ENCODE peak calls at places on chromosomes 6 and 20, in four cellular contexts. U is colonic mucosa, B is heart left ventricle, J is uterus. A is an unnamed sample. For H3K4me1, the result is how much of the 10 kb centered on the place peaks cover.

GRCh38 chr20:18722381-18722780 is 91.2 kb upstream of the SCP2D1 start:
- DNase-seq in B (no peak), J (no peak), U (no peak), A (no peak)

GRCh38 chr6:163634514-163635171 is 220.1 kb downstream of the QKI start:
- DNase-seq in J (no peak), B (no peak), U (no peak), A (no peak)

GRCh38 chr6:154623391-154623790 is 109.8 kb upstream of the SCAF8 start:
- DNase-seq in J (no peak), U (no peak), B (no peak), A (no peak)

GRCh38 chr6:25023781-25024180 is 88.0 kb upstream of the RIPOR2 start:
- DNase-seq in U (no peak), J (no peak), B (no peak), A (no peak)

GRCh38 chr6:48078092-48078491 is 32.9 kb downstream of the PTCHD4 start:
- DNase-seq in J (no peak), B (no peak), U (no peak), A (no peak)

GRCh38 chr20:62761759-62762131 is 34.5 kb upstream of the MRGBP start:
- DNase-seq in B (no peak), U (no peak), J (no peak), A (no peak)

GRCh38 chr6:87815449-87815848 is 113.4 kb upstream of the AKIRIN2 start:
- DNase-seq in B (no peak), J (no peak), U (no peak), A (no peak)

GRCh38 chr20:61949363-61949713 is 116.3 kb downstream of the TAF4 start:
- DNase-seq in B (peak), J (no peak), U (no peak), A (no peak)

GRCh38 chr6:118652051-118652699 is 784 bp upstream of the CEP85L start:
- DNase-seq in U (no peak), J (no peak), B (no peak), A (no peak)

GRCh38 chr6:149560736-149561135 is 5.4 kb upstream of the GINM1 start:
- DNase-seq in B (no peak), J (no peak), U (no peak), A (no peak)

GRCh38 chr20:62104791-62105345 is 17.4 kb upstream of the LSM14B start:
- DNase-seq in J (peak), B (no peak), U (peak), A (no peak)

GRCh38 chr6:28105286-28105685 is 19.1 kb upstream of the ZSCAN16 start:
- DNase-seq in B (no peak), U (no peak), J (no peak), A (no peak)

GRCh38 chr20:6993016-6993415 is 225.5 kb downstream of the BMP2 start:
- DNase-seq in U (no peak), B (no peak), J (no peak), A (no peak)

GRCh38 chr20:58930496-58930895 is 50.6 kb upstream of the NELFCD start:
- DNase-seq in J (no peak), U (no peak), B (no peak), A (no peak)

GRCh38 chr20:24669701-24670100 is 200.3 kb downstream of the SYNDIG1 start:
- DNase-seq in J (no peak), U (no peak), B (no peak), A (no peak)

GRCh38 chr6:34234667-34235604 is 1.7 kb upstream of the HMGA1 start:
- DNase-seq in B (peak), U (peak), J (no peak), A (no peak)

GRCh38 chr20:37244572-37244957 is 17.0 kb downstream of the GHRH start:
- DNase-seq in B (no peak), U (no peak), J (no peak), A (no peak)

GRCh38 chr6:20706293-20707165 is 172.3 kb downstream of the CDKAL1 start:
- DNase-seq in B (no peak), U (no peak), J (no peak), A (no peak)

GRCh38 chr6:27865952-27866369 is 46.2 kb downstream of the OR2B2 start:
- DNase-seq in B (no peak), U (peak), J (no peak), A (no peak)

GRCh38 chr6:146876271-146877151 is 277.7 kb downstream of the ADGB start:
- DNase-seq in B (no peak), U (no peak), J (no peak), A (no peak)

GRCh38 chr20:57561356-57562279 is 708 bp downstream of the PCK1 start:
- DNase-seq in J (no peak), U (no peak), B (no peak), A (no peak)

GRCh38 chr20:25089096-25089495 is 7.2 kb upstream of the VSX1 start:
- DNase-seq in U (no peak), B (no peak), J (no peak), A (no peak)

GRCh38 chr6:168884646-168885086 is 369.0 kb downstream of the THBS2 start:
- DNase-seq in B (peak), J (peak), U (peak), A (no peak)

GRCh38 chr6:91366781-91367180 is 779.9 kb upstream of the MAP3K7 start:
- DNase-seq in J (no peak), U (no peak), B (no peak), A (no peak)

GRCh38 chr20:22099348-22099747 is 393.9 kb downstream of the PAX1 start:
- DNase-seq in U (no peak), J (no peak), B (no peak), A (no peak)

GRCh38 chr6:34473967-34474366 is 8.1 kb downstream of the PACSIN1 start:
- DNase-seq in J (no peak), U (no peak), B (no peak), A (no peak)

GRCh38 chr6:32177182-32177787 is 920 bp upstream of the RNF5 start:
- DNase-seq in U (peak), B (no peak), J (no peak), A (no peak)

GRCh38 chr6:131368077-131368911 is 204.7 kb upstream of the ARG1 start:
- DNase-seq in U (peak), J (peak), B (peak), A (no peak)

GRCh38 chr6:133774356-133774755 is 114.6 kb upstream of the TCF21 start:
- DNase-seq in J (no peak), U (no peak), B (no peak), A (no peak)

GRCh38 chr6:11890849-11891248 is 112.2 kb upstream of the ADTRP start:
- DNase-seq in B (no peak), U (no peak), J (no peak), A (no peak)

GRCh38 chr6:105318660-105319059 is 84.2 kb downstream of the PREP start:
- DNase-seq in U (no peak), J (no peak), B (no peak), A (no peak)

GRCh38 chr6:132341646-132342045 is 59.6 kb downstream of the MOXD1 start:
- DNase-seq in J (no peak), B (no peak), U (no peak), A (no peak)

GRCh38 chr6:124197148-124197547 is 393.5 kb downstream of the NKAIN2 start:
- DNase-seq in U (no peak), J (no peak), B (no peak), A (no peak)

GRCh38 chr20:14288341-14289330 is 48.8 kb downstream of the FLRT3 start:
- DNase-seq in J (no peak), B (no peak), U (no peak), A (no peak)

GRCh38 chr20:32823078-32823477 is 3.3 kb downstream of the MAPRE1 start:
- DNase-seq in B (no peak), U (no peak), J (no peak), A (no peak)

GRCh38 chr6:31287621-31288020 is 15.7 kb upstream of the HLA-C start:
- DNase-seq in B (no peak), J (no peak), U (no peak), A (no peak)

GRCh38 chr6:166109608-166110007 is 58.0 kb downstream of the TBXT start:
- DNase-seq in U (no peak), J (no peak), B (no peak), A (no peak)

GRCh38 chr6:86529635-86530034 is 407.7 kb upstream of the HTR1E start:
- DNase-seq in J (no peak), B (no peak), U (no peak), A (no peak)

DNA sequence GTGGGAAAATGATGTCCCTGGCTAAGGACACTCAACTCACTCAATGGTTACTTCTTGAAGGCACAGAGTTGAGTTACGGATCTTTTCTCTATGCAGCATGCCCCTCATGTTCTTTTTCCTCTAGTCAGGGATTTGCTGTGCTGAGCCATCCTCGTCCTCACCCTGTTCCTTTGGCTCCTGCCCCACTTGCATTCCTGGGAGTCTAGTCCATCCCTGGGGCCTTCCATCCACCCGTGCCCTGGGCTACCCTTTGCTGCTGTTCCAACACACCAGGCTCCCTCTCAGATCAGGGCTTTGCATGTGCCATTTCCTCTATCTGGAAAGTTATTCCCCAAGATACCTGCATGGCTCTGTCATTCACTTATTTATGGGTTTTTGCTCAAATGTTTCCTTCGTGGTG is 13.3 kb upstream of the KCNG1 start:
- DNase-seq in J (no peak), B (no peak), U (no peak), A (no peak)
- H3K4me1 ChIP-seq in J (under half), B (under half), U (under half), A (under half)

GRCh38 chr6:111550953-111551352 is 54.7 kb downstream of the TRAF3IP2 start:
- DNase-seq in U (no peak), B (no peak), J (no peak), A (no peak)
- H3K4me1 ChIP-seq in U (under half), B (under half), J (under half), A (under half)

GRCh38 chr20:41059236-41059635 is 30.6 kb downstream of the TOP1 start:
- DNase-seq in U (no peak), B (no peak), J (no peak), A (no peak)
- H3K4me1 ChIP-seq in U (under half), B (under half), J (under half), A (under half)

DNA sequence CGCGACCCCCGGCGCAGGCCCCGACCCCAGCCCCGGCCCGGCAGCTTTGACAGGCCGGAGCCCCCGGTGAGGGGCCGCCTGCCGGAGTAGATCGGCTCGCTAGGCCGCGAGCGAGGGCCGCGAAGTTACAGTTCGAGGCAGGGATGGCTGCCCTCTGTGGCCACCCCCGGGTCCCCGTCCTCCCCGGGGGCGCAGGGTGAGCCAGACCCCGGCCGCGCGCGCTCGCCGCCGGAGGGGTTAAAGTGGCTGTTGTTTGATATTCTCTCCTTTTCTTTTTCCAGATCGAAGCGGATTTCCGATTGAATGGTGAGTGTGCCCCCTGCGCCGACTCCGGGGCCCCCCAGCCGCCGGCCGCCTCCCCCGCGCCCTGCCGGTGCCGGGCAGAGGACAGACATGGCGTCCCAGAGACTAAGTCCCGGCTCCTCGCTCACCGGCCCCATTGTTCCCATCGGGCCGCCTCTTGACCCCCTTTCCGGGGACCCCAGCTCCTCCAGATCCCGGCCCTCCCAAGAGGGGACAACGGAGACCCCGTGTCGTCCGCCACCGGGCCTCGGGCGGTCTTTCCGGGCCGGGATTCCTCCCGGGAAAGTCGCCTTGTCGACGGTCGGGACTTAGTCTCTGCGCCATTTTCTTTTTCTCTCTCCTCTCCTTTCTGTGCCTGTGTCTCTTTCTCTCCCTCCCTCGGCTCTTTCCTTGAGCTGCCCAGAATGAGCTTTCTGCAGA is 689 bp downstream of the TOP1 start:
- DNase-seq in B (peak), U (peak), J (no peak), A (no peak)
- H3K4me1 ChIP-seq in B (under half), U (under half), J (under half), A (under half)

A was measured in thoracic aorta.